ENCODE peak calls at places on chromosome 16, in six cellular contexts. K, E, C, N, U and J are unnamed samples.

GRCh38 chr16:82810077-82810476 is 183.3 kb downstream of the CDH13 start:
- DNase-seq in K (no peak), E (no peak), C (no peak), N (no peak), U (no peak), J (no peak)

GRCh38 chr16:8730335-8730915 is 56.0 kb downstream of the ABAT start:
- DNase-seq in K (no peak), E (peak; percentile 79), C (no peak), N (no peak), U (no peak), J (no peak)

GRCh38 chr16:66484453-66485213 is 57.5 kb downstream of the BEAN1 start:
- DNase-seq in K (no peak), E (no peak), C (no peak), N (no peak), U (no peak), J (no peak)

GRCh38 chr16:80989801-80990200 is 16.9 kb downstream of the CMC2 start:
- DNase-seq in K (no peak), E (no peak), C (no peak), N (no peak), U (no peak), J (no peak)

GRCh38 chr16:88810868-88811599 is 694 bp downstream of the APRT start:
- DNase-seq in K (peak; percentile 60), E (peak; percentile 57), C (peak; percentile 26), N (peak; percentile 88), U (peak; percentile 50), J (peak; percentile 86)

GRCh38 chr16:57409870-57410585 is 5.5 kb downstream of the CCL17 start:
- DNase-seq in K (no peak), E (no peak), C (no peak), N (peak; percentile 19), U (no peak), J (no peak)

GRCh38 chr16:58331024-58331707 is 36.3 kb upstream of the PRSS54 start:
- DNase-seq in K (no peak), E (no peak), C (no peak), N (no peak), U (peak; percentile 18), J (no peak)

GRCh38 chr16:23423496-23424049 is 29.4 kb downstream of the COG7 start:
- DNase-seq in K (no peak), E (peak; percentile 91), C (peak; percentile 38), N (peak; percentile 93), U (no peak), J (no peak)

GRCh38 chr16:56558024-56558747 is 6.7 kb upstream of the MT4 start:
- DNase-seq in K (no peak), E (peak; percentile 94), C (no peak), N (peak; percentile 46), U (no peak), J (no peak)

GRCh38 chr16:67546761-67547422 is 15.4 kb upstream of the CTCF start:
- DNase-seq in K (peak; percentile 49), E (peak; percentile 77), C (no peak), N (peak; percentile 76), U (peak; percentile 79), J (peak; percentile 90)

GRCh38 chr16:16147316-16147999 is 75.8 kb downstream of the ABCC6 start:
- DNase-seq in K (no peak), E (no peak), C (no peak), N (no peak), U (no peak), J (no peak)

GRCh38 chr16:1433756-1434155 is 2.9 kb downstream of the PERCC1 start:
- DNase-seq in K (no peak), E (no peak), C (no peak), N (no peak), U (no peak), J (no peak)

GRCh38 chr16:73060948-73061495 is 13.1 kb upstream of the ZFHX3 start:
- DNase-seq in K (no peak), E (no peak), C (no peak), N (no peak), U (no peak), J (no peak)

GRCh38 chr16:67893791-67894399 is 841 bp downstream of the PSKH1 start:
- DNase-seq in K (no peak), E (peak; percentile 31), C (no peak), N (no peak), U (no peak), J (no peak)

GRCh38 chr16:4594433-4595410 is 20.0 kb downstream of the UBALD1 start:
- DNase-seq in K (no peak), E (no peak), C (no peak), N (no peak), U (no peak), J (no peak)

GRCh38 chr16:84043486-84044107 is 1.0 kb upstream of the SLC38A8 start:
- DNase-seq in K (no peak), E (no peak), C (no peak), N (no peak), U (no peak), J (peak; percentile 67)

GRCh38 chr16:35391328-35391727 is 1931.9 kb downstream of the TP53TG3F start:
- DNase-seq in K (no peak), E (no peak), C (no peak), N (no peak), U (no peak), J (peak; percentile 59)

GRCh38 chr16:57260294-57260929 is 15.4 kb downstream of the ARL2BP start:
- DNase-seq in K (no peak), E (peak; percentile 59), C (no peak), N (peak; percentile 77), U (peak; percentile 33), J (no peak)

GRCh38 chr16:85279874-85280545 is 167.7 kb upstream of the CIBAR2 start:
- DNase-seq in K (no peak), E (no peak), C (no peak), N (peak; percentile 61), U (no peak), J (no peak)

GRCh38 chr16:66477028-66477515 is 50.0 kb downstream of the BEAN1 start:
- DNase-seq in K (no peak), E (no peak), C (no peak), N (peak; percentile 31), U (no peak), J (no peak)

GRCh38 chr16:17718495-17718894 is 247.7 kb upstream of the XYLT1 start:
- DNase-seq in K (no peak), E (no peak), C (no peak), N (no peak), U (no peak), J (no peak)

GRCh38 chr16:85986931-85987749 is 88.2 kb downstream of the IRF8 start:
- DNase-seq in K (peak; percentile 26), E (no peak), C (no peak), N (peak; percentile 15), U (peak; percentile 26), J (peak; percentile 52)

GRCh38 chr16:73794936-73795335 is 501.7 kb upstream of the PSMD7 start:
- DNase-seq in K (no peak), E (no peak), C (no peak), N (no peak), U (no peak), J (no peak)

GRCh38 chr16:10983175-10983558 is 38.8 kb downstream of the CLEC16A start:
- DNase-seq in K (no peak), E (no peak), C (no peak), N (no peak), U (no peak), J (no peak)

GRCh38 chr16:27322858-27323780 is 9.3 kb downstream of the IL4R start:
- DNase-seq in K (no peak), E (peak; percentile 71), C (no peak), N (no peak), U (no peak), J (peak; percentile 41)